ENCODE peak calls at places on chromosomes 6 and 20, in five cellular contexts. X is astrocyte, V is aorta, O is endothelial cell of umbilical vein, S is psoas muscle. G is an unnamed sample.

GRCh38 chr20:43397147-43397546 is 60.5 kb upstream of the SRSF6 start:
- DNase-seq in O (no peak), S (no peak), V (no peak), X (no peak), G (no peak)

GRCh38 chr6:12977206-12977605 is 260.6 kb downstream of the PHACTR1 start:
- DNase-seq in X (no peak), S (no peak), V (no peak), O (no peak), G (no peak)

GRCh38 chr6:160348552-160349441 is 619 bp downstream of the SLC22A3 start:
- DNase-seq in V (no peak), O (no peak), S (peak), X (peak), G (peak)

GRCh38 chr20:15327123-15327522 is 989.7 kb upstream of the FLRT3 start:
- DNase-seq in S (no peak), O (no peak), X (no peak), V (no peak), G (no peak)

GRCh38 chr6:43665376-43665775 is 20.5 kb downstream of the RSPH9 start:
- DNase-seq in S (no peak), O (no peak), V (no peak), X (peak), G (no peak)

GRCh38 chr6:136408205-136408604 is 118.6 kb upstream of the BCLAF1 start:
- DNase-seq in X (peak), V (no peak), O (peak), S (no peak), G (no peak)

GRCh38 chr20:47099749-47100515 is 205.3 kb downstream of the EYA2 start:
- DNase-seq in O (no peak), V (no peak), S (peak), X (no peak), G (no peak)

GRCh38 chr6:134177753-134178229 is 125.4 kb upstream of the SLC2A12 start:
- DNase-seq in V (no peak), O (no peak), S (no peak), X (peak), G (no peak)

GRCh38 chr6:17417817-17418216 is 24.4 kb downstream of the CAP2 start:
- DNase-seq in X (peak), V (no peak), O (no peak), S (no peak), G (no peak)

GRCh38 chr20:63484236-63484635 is 11.8 kb upstream of the KCNQ2 start:
- DNase-seq in S (peak), V (no peak), O (no peak), X (no peak), G (no peak)

GRCh38 chr20:1338801-1339200 is 9.9 kb upstream of the SDCBP2 start:
- DNase-seq in S (no peak), O (no peak), V (no peak), X (no peak), G (no peak)

GRCh38 chr6:168270274-168271174 is 49.1 kb downstream of the DACT2 start:
- DNase-seq in X (no peak), S (no peak), O (no peak), V (no peak), G (no peak)

GRCh38 chr6:149950423-149950822 is 8.6 kb downstream of the ULBP2 start:
- DNase-seq in O (no peak), X (no peak), V (no peak), S (no peak), G (no peak)

GRCh38 chr6:44701637-44702101 is 314.2 kb downstream of the CDC5L start:
- DNase-seq in V (no peak), O (no peak), X (peak), S (no peak), G (no peak)

GRCh38 chr20:37680420-37680819 is 13.4 kb upstream of the CTNNBL1 start:
- DNase-seq in X (no peak), S (no peak), O (no peak), V (no peak), G (no peak)

GRCh38 chr6:156437084-156437879 is 339.9 kb upstream of the ARID1B start:
- DNase-seq in S (no peak), O (no peak), X (no peak), V (no peak), G (no peak)

GRCh38 chr6:31776563-31776960 is 566 bp downstream of the VWA7 start:
- DNase-seq in O (no peak), X (no peak), V (no peak), S (no peak), G (peak)

GRCh38 chr6:105402090-105402980 is 547 bp downstream of the PREP start:
- DNase-seq in X (peak), O (peak), S (no peak), V (no peak), G (no peak)

GRCh38 chr20:21395666-21396044 is 1.7 kb downstream of the NKX2-4 start:
- DNase-seq in O (no peak), V (peak), X (no peak), S (no peak), G (no peak)

DNA sequence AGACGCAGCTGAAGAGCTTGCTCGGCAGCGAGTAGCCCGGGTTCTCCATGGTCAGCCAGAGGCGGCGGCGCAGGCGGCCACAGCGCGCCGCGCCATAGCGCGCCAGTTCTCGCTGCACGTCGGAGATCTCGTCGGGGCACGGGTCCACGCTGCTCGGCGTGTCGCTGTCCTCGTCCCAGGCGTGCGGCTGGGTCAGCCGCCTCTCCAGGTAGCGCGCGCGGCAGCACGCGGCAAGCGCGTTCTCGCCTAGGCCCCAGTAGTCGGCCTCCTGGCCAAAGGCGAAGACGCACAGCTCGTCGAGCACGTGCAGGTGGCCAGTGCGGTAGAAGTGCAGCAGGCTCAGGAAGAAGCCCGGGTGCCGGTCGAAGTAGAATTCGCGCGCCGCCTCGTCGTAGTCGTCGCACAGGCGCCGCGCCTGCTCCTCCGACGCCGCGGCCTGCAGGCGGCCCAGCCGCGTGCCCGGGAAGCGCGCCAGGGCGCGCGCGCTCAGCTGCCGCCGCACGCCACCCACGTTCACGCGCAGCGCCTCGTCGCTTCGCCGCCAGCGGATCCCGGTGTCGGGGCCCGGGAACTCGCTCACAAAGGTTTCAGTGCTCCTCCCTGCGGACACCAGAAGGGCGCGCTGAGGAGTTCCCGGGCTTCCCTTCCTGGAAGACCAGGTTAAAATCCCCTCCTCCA is 2.7 kb downstream of the KCNS1 start:
- DNase-seq in O (peak), V (no peak), X (peak), S (no peak), G (no peak)
- H3K4me3 ChIP-seq in O (no peak), V (no peak), X (peak), S (peak), G (peak)

GRCh38 chr6:45737331-45738056 is 278.2 kb downstream of the CLIC5 start:
- DNase-seq in V (no peak), X (no peak), S (no peak), O (no peak), G (no peak)
- H3K4me3 ChIP-seq in V (no peak), X (no peak), S (no peak), O (no peak), G (no peak)

DNA sequence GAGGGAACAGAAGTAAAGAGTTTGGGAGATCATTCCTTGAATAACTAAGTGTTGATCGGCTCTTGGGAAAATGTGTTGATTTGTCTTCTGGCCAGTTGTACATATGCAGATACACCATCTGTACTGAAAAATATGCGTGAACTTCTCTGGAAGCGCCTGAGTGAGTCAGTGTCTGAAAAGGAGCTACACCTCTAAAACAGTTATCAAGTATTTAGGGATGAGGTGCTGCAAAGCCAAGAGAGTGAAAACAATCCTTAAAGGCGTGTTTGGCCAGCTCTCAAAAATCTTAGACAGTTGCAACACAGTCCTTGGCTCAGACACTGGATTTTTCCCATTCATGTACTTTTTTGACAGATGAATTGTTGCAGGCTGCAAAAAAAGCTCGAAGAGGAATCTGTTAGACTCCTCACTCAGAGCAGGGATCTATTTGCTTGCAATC is 61.3 kb downstream of the BMP6 start:
- DNase-seq in V (no peak), O (peak), X (peak), S (no peak), G (no peak)
- H3K4me3 ChIP-seq in V (no peak), O (no peak), X (no peak), S (no peak), G (no peak)

GRCh38 chr6:131061041-131061770 is 1.8 kb downstream of the EPB41L2 start:
- DNase-seq in V (no peak), X (peak), S (no peak), O (peak), G (no peak)
- H3K4me3 ChIP-seq in V (peak), X (peak), S (peak), O (peak), G (peak)

DNA sequence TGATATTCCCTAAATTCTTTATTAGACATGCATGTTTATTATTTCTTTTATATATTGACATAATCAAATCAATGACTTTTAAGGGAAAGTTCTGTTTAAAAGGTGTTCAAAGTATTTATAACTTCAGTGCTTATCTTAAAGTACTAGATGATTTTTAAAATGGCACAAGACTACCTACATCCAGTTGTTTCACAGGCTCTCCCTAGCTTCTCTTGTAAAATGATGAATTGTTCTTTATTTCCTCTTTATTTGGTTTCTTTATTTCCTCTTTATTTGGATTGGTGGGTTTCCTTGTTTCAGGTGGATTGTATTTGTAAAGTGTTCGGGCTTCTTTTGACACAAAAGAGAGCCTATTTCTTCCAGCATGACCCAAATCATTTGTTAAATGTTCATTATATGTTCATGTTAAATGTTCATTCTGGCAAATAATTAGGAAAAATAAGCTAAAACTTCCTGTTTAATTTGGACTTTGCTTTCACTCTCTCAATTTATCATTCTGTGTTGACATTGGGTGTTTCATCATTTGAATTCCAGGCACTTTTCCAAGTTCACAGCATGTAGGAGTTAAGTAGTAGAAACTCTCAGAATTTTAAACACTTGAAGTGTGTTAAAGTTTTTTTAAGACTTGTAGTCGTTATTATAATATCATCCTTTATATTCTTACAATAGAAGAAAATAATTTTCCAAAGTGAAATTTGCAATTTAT is 24.6 kb downstream of the MLIP start:
- DNase-seq in X (peak), V (no peak), O (peak), S (no peak), G (no peak)
- H3K4me3 ChIP-seq in X (no peak), V (no peak), O (peak), S (no peak), G (no peak)

DNA sequence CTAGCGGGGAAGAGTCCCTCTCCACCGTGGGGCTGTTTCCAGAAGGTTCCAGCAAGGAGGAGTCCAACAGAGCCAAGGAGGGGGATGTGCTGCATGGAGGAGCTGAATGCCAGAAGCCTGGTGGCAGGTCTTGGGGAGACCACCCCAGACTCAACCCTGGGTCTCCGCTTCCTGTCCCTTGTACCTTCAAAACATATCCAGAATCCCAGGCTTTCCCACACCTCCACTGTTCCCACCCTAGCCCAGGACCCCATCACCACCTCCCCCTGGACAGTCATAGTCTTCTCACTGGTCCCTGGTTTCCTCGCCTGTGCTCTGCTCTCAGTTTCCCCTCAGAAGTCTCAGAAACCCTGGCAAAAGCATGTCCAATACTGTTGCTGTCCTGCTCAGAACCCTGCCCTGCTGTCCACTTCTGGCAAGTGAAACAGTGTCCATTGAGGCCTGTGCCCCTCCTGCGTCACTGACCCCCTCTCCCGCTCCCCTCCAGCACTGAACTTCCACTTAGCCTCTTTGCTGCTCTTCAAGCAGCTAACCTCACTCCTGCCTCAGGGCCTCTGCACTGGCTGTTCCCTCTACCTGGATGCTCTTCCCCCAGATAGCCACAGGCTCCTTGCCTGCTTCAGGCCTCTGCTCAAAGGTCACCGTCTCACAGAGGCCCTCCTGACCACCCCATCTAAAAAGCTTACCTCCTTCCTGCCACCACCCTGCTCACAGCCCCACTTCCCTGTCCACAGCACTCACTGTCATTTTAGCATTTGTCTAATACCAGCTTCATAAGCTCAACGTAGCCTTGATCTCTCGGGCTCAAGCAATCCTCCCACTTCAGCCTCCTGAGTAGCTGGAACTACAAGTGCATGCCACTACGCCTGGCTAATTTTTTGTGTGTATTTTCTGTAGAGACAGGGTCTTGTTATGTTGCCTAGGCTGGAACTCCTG is 169.2 kb downstream of the GRM4 start:
- DNase-seq in X (no peak), V (no peak), S (no peak), O (no peak), G (no peak)
- H3K4me3 ChIP-seq in X (no peak), V (no peak), S (no peak), O (no peak), G (no peak)

DNA sequence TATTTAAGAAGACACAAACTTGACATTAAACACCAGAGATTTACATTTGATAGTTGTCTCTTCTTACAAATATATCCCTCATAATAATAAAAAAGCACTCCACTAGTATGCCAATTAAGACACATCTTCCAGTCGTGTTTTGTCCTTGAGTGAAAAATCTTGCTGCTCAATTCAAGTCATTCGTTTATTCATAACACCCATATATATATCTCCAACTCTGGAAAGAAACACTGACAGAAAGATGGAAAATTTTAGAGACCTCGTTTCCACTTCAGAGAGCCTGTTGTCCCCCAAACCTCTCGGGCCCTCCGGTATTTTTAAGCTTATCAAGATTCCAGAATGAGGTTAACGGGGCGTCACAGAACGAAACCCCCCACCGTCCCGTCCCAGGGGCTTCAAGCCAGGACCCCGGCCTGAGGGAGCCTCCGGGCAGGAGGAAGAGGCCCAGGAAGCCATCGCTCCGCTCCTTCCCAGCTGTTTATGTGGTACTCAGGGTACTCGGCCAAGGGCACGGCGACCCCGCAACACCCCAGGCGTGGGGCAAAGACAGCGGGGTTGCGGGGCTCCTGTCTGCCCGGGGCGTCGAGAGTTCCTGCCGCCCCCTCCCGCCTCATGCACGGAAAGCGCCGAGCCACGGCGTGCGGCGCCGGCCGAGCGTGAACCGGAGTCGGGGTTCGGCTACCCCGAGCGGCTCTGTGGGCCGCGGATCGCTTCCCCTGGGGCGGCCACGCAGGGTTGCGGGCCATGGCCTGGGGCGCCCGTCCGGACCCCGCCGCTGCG is 635 bp upstream of the SNX9 start:
- DNase-seq in X (no peak), V (peak), S (peak), O (peak), G (peak)
- H3K4me3 ChIP-seq in X (peak), V (peak), S (peak), O (peak), G (peak)

G was measured in lower lobe of right lung.